ENCODE peak calls at places on chromosomes 13 and 19, in ten cellular contexts. U is HFF-Myc, K is omental fat pad, Q is T-helper 17 cell, V is GM23248, L is progenitor cell of endocrine pancreas, J is aorta, P is EH, I is PC-3, A is ELF-1. F is an unnamed sample.
A peak's percentile ranks its signal among the peaks of the same experiment; 100 is the strongest.

GRCh38 chr19:459724-460511 is 915 bp downstream of the SHC2 start:
- DNase-seq in U (no peak), I (peak; percentile 23), V (peak; percentile 36), Q (no peak), A (peak; percentile 48), L (peak; percentile 75), P (peak; percentile 37), K (no peak), J (peak; percentile 86), F (peak; percentile 43)

GRCh38 chr13:92461402-92461801 is 765.2 kb upstream of the GPC6 start:
- DNase-seq in P (no peak), Q (no peak), L (no peak), U (no peak), I (no peak), A (no peak), V (no peak), J (no peak), K (no peak), F (no peak)

GRCh38 chr19:34838753-34839431 is 65.9 kb upstream of the ZNF599 start:
- DNase-seq in A (peak; percentile 73), V (peak; percentile 37), U (no peak), L (peak; percentile 31), Q (no peak), P (peak; percentile 4), K (no peak), J (no peak), I (no peak), F (no peak)

GRCh38 chr13:110268576-110269185 is 38.3 kb downstream of the COL4A1 start:
- DNase-seq in Q (no peak), J (no peak), V (no peak), I (no peak), U (no peak), L (no peak), A (no peak), K (no peak), P (no peak), F (no peak)

GRCh38 chr19:48506138-48506733 is 5.4 kb downstream of the LMTK3 start:
- DNase-seq in J (no peak), P (peak; percentile 69), A (peak; percentile 59), I (peak; percentile 50), U (no peak), V (peak; percentile 74), L (no peak), Q (no peak), K (no peak), F (no peak)

GRCh38 chr13:25462301-25463125 is 90.7 kb downstream of the ATP8A2 start:
- DNase-seq in P (no peak), Q (no peak), U (no peak), V (peak; percentile 3), A (no peak), I (no peak), L (no peak), J (no peak), K (no peak), F (no peak)

GRCh38 chr19:18507021-18507726 is 14.7 kb downstream of the ELL start:
- DNase-seq in L (no peak), Q (no peak), V (no peak), P (peak; percentile 46), U (no peak), A (peak; percentile 62), J (no peak), I (no peak), K (no peak), F (no peak)

GRCh38 chr13:113115363-113116205 is 7.0 kb upstream of the F10 start:
- DNase-seq in I (no peak), A (no peak), K (no peak), P (no peak), V (no peak), U (no peak), Q (no peak), J (peak; percentile 65), L (peak; percentile 8), F (no peak)

GRCh38 chr19:6066661-6067646 is 43.3 kb downstream of the RFX2 start:
- DNase-seq in L (peak; percentile 68), V (peak; percentile 99), J (peak; percentile 97), P (peak; percentile 95), Q (peak; percentile 49), U (no peak), I (peak; percentile 92), A (peak; percentile 90), K (peak; percentile 93), F (peak; percentile 88)

GRCh38 chr19:41795031-41795461 is 1.3 kb upstream of the CEACAM3 start:
- DNase-seq in U (no peak), V (peak; percentile 56), L (peak; percentile 27), K (no peak), J (no peak), I (peak; percentile 70), Q (peak; percentile 47), P (peak; percentile 54), A (peak; percentile 23), F (no peak)